ENCODE peak calls at places on chromosomes 6 and 20, in four cellular contexts. One of them, this sample, is unnamed.
A peak's percentile ranks its signal among the peaks of the same experiment; 100 is the strongest.

GRCh38 chr20:3283222-3283820 is 44.3 kb upstream of the SLC4A11 start:
- DNase-seq in mesendoderm: no peak
- DNase-seq in IMR-90: no peak
- DNase-seq in H1: no peak
- DNase-seq in this sample: no peak

GRCh38 chr6:2913621-2914317 is 10.7 kb upstream of the SERPINB9 start:
- DNase-seq in mesendoderm: peak; percentile 79
- DNase-seq in H1: no peak
- DNase-seq in IMR-90: no peak
- DNase-seq in this sample: peak; percentile 29

GRCh38 chr20:60921021-60921622 is 330.9 kb upstream of the CDH4 start:
- DNase-seq in IMR-90: peak; percentile 8
- DNase-seq in H1: no peak
- DNase-seq in mesendoderm: peak; percentile 7
- DNase-seq in this sample: peak; percentile 51

GRCh38 chr6:120122401-120122800 is 772.8 kb upstream of the MAN1A1 start:
- DNase-seq in IMR-90: no peak
- DNase-seq in mesendoderm: no peak
- DNase-seq in H1: no peak
- DNase-seq in this sample: no peak

GRCh38 chr20:63315240-63315981 is 22.4 kb downstream of the COL20A1 start:
- DNase-seq in mesendoderm: no peak
- DNase-seq in H1: no peak
- DNase-seq in IMR-90: no peak
- DNase-seq in this sample: no peak

GRCh38 chr6:43150051-43150751 is 20.9 kb upstream of the SRF start:
- DNase-seq in mesendoderm: no peak
- DNase-seq in H1: no peak
- DNase-seq in IMR-90: peak; percentile 16
- DNase-seq in this sample: no peak

GRCh38 chr20:35115606-35116005 is 23.0 kb upstream of the TRPC4AP start:
- DNase-seq in H1: no peak
- DNase-seq in mesendoderm: no peak
- DNase-seq in IMR-90: no peak
- DNase-seq in this sample: no peak

GRCh38 chr20:13816757-13817156 is 31.9 kb downstream of the NDUFAF5 start:
- DNase-seq in IMR-90: no peak
- DNase-seq in mesendoderm: no peak
- DNase-seq in H1: no peak
- DNase-seq in this sample: no peak

GRCh38 chr6:68711386-68712000 is 76.4 kb downstream of the ADGRB3 start:
- DNase-seq in mesendoderm: no peak
- DNase-seq in H1: no peak
- DNase-seq in IMR-90: no peak
- DNase-seq in this sample: no peak

GRCh38 chr6:163352966-163353365 is 61.6 kb upstream of the QKI start:
- DNase-seq in mesendoderm: no peak
- DNase-seq in IMR-90: no peak
- DNase-seq in H1: no peak
- DNase-seq in this sample: no peak

GRCh38 chr6:149728499-149729234 is 10.8 kb upstream of the LATS1 start:
- DNase-seq in H1: no peak
- DNase-seq in IMR-90: no peak
- DNase-seq in mesendoderm: peak; percentile 48
- DNase-seq in this sample: no peak

GRCh38 chr6:114140416-114140815 is 169.5 kb upstream of the HDAC2 start:
- DNase-seq in mesendoderm: no peak
- DNase-seq in H1: no peak
- DNase-seq in IMR-90: peak; percentile 13
- DNase-seq in this sample: no peak

GRCh38 chr6:114142256-114142655 is 171.3 kb upstream of the HDAC2 start:
- DNase-seq in IMR-90: no peak
- DNase-seq in H1: no peak
- DNase-seq in mesendoderm: no peak
- DNase-seq in this sample: no peak

DNA sequence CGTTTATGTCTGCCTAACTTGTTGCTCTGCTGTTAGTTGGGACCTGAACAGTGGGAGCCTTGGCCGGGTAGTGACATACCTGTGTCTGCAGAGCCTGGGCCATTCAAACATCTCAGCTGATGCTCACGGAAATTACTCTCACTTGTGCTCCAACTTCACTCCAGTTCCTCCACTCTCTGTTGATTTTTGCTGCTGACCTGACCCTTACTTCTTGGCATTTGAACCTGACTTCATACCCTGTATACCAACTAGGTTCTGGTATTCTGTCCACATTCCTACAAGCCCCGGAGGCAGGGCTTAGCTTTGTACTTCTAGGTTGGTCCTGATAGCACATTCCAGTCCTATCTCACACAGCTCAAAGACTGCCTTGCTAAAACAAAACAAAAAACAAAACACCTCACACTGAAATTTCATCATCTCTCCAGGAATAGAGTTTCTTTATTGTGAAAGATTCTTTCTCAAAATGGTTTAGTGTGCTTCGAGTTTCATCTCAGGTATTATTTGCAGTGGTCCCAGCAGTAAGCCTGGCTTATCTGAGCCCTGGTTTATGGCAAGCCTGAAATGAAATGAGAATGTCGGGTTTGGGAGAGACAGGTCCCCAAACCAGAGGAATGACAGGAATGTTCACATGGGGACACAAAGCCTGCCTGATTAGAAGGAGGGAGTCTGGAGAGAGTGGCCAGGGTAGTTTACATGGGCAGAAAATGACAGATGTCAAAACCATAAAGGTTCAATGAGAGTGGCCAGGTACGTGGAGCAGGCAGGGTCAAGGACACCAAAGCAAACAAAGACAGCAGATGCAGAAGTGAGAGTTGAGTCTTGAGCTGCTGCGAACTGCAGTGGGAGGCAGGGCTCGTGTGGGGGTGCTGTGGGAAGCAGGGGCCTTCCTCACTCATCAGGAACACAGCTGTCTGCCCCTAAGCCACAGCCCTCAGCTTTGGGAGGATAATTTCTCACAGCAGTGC is 174.2 kb upstream of the HDAC2 start:
- DNase-seq in mesendoderm: peak; percentile 97
- DNase-seq in IMR-90: no peak
- DNase-seq in H1: no peak
- DNase-seq in this sample: no peak
- H3K56ac ChIP-seq in mesendoderm: peak overlapping the region; percentile 20
- H3K56ac ChIP-seq in IMR-90: no peak overlapping the region
- H3K56ac ChIP-seq in H1: no peak overlapping the region
- H3K56ac ChIP-seq in this sample: no peak overlapping the region

GRCh38 chr6:21811484-21811883 is 217.9 kb downstream of the SOX4 start:
- DNase-seq in H1: no peak
- DNase-seq in IMR-90: no peak
- DNase-seq in mesendoderm: no peak
- DNase-seq in this sample: no peak
- H3K56ac ChIP-seq in H1: no peak overlapping the region
- H3K56ac ChIP-seq in IMR-90: no peak overlapping the region
- H3K56ac ChIP-seq in mesendoderm: no peak overlapping the region
- H3K56ac ChIP-seq in this sample: no peak overlapping the region

GRCh38 chr20:33020278-33021161 is 10.9 kb upstream of the BPIFB6 start:
- DNase-seq in H1: no peak
- DNase-seq in IMR-90: no peak
- DNase-seq in mesendoderm: no peak
- DNase-seq in this sample: no peak
- H3K56ac ChIP-seq in H1: no peak overlapping the region
- H3K56ac ChIP-seq in IMR-90: no peak overlapping the region
- H3K56ac ChIP-seq in mesendoderm: no peak overlapping the region
- H3K56ac ChIP-seq in this sample: no peak overlapping the region

GRCh38 chr6:127459231-127459641 is at the start of gene KIAA0408:
- DNase-seq in IMR-90: peak; percentile 87
- DNase-seq in H1: no peak
- DNase-seq in mesendoderm: peak; percentile 82
- DNase-seq in this sample: peak; percentile 81
- H3K56ac ChIP-seq in IMR-90: no peak within 1 kb of the TSS
- H3K56ac ChIP-seq in H1: no peak within 1 kb of the TSS
- H3K56ac ChIP-seq in mesendoderm: no peak within 1 kb of the TSS
- H3K56ac ChIP-seq in this sample: no peak within 1 kb of the TSS

GRCh38 chr6:5241242-5241641 is 19.5 kb downstream of the LYRM4 start:
- DNase-seq in mesendoderm: no peak
- DNase-seq in IMR-90: no peak
- DNase-seq in H1: no peak
- DNase-seq in this sample: no peak
- H3K56ac ChIP-seq in mesendoderm: no peak overlapping the region
- H3K56ac ChIP-seq in IMR-90: no peak overlapping the region
- H3K56ac ChIP-seq in H1: no peak overlapping the region
- H3K56ac ChIP-seq in this sample: no peak overlapping the region

GRCh38 chr6:17061097-17061496 is 40.8 kb upstream of the STMND1 start:
- DNase-seq in H1: no peak
- DNase-seq in IMR-90: no peak
- DNase-seq in mesendoderm: peak; percentile 18
- DNase-seq in this sample: no peak

GRCh38 chr6:17058550-17058949 is 43.3 kb upstream of the STMND1 start:
- DNase-seq in H1: no peak
- DNase-seq in IMR-90: no peak
- DNase-seq in mesendoderm: no peak
- DNase-seq in this sample: no peak

GRCh38 chr6:17057322-17057721 is 44.5 kb upstream of the STMND1 start:
- DNase-seq in IMR-90: no peak
- DNase-seq in H1: no peak
- DNase-seq in mesendoderm: no peak
- DNase-seq in this sample: no peak

GRCh38 chr6:17059022-17059421 is 42.8 kb upstream of the STMND1 start:
- DNase-seq in IMR-90: no peak
- DNase-seq in H1: no peak
- DNase-seq in mesendoderm: no peak
- DNase-seq in this sample: no peak

GRCh38 chr6:17059820-17060219 is 42.0 kb upstream of the STMND1 start:
- DNase-seq in mesendoderm: no peak
- DNase-seq in H1: no peak
- DNase-seq in IMR-90: no peak
- DNase-seq in this sample: no peak
- H3K56ac ChIP-seq in mesendoderm: no peak overlapping the region
- H3K56ac ChIP-seq in H1: no peak overlapping the region
- H3K56ac ChIP-seq in IMR-90: no peak overlapping the region
- H3K56ac ChIP-seq in this sample: no peak overlapping the region

GRCh38 chr6:37170273-37171140 is 555 bp downstream of the PIM1 start:
- DNase-seq in mesendoderm: peak; percentile 79
- DNase-seq in H1: no peak
- DNase-seq in IMR-90: peak; percentile 28
- DNase-seq in this sample: peak; percentile 60

GRCh38 chr6:37171141-37171969 is 1.4 kb downstream of the PIM1 start:
- DNase-seq in IMR-90: peak; percentile 51
- DNase-seq in H1: no peak
- DNase-seq in mesendoderm: peak; percentile 42
- DNase-seq in this sample: peak; percentile 47

GRCh38 chr6:37169458-37170272 is at the start of gene PIM1:
- DNase-seq in H1: peak; percentile 92
- DNase-seq in mesendoderm: peak; percentile 99
- DNase-seq in IMR-90: peak; percentile 95
- DNase-seq in this sample: peak; percentile 99

GRCh38 chr6:37168163-37168758 is 1.7 kb upstream of the PIM1 start:
- DNase-seq in IMR-90: no peak
- DNase-seq in H1: no peak
- DNase-seq in mesendoderm: peak; percentile 27
- DNase-seq in this sample: no peak

DNA sequence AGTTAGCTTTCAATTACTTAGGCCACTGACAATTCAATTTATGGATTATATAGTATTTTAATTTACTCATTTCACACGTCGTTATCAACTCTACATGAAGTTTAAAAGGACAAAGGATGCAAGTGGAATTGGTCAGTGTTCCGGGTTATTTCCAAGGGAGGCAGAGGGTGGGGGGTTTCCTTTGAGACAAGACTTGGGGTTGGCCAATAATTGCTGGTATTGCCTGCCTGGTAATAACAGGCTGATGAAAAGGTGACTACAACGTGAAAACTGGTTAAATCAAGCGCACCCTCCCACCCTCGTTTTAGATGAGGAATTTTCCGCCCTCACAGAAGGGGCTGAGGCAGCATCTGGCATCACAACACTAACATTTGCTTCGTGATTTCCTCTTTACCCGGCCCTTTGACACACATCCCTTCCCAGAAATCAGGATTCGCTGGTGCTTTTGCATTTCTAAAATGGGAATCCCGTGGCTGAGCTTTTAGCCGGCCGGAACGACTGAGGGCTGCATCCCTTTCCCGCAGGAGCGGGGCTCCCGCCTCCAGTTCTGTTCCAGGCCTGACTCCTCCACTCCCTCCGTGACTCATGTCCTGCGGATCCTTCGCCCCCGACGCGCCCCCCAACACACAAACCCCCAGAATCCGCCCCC is 1.0 kb upstream of the PIM1 start:
- DNase-seq in mesendoderm: peak; percentile 89
- DNase-seq in IMR-90: no peak
- DNase-seq in H1: no peak
- DNase-seq in this sample: no peak
- H3K56ac ChIP-seq in mesendoderm: peak overlapping the region; percentile 96
- H3K56ac ChIP-seq in IMR-90: peak overlapping the region; percentile 99
- H3K56ac ChIP-seq in H1: peak overlapping the region; percentile 49
- H3K56ac ChIP-seq in this sample: peak overlapping the region; percentile 53

DNA sequence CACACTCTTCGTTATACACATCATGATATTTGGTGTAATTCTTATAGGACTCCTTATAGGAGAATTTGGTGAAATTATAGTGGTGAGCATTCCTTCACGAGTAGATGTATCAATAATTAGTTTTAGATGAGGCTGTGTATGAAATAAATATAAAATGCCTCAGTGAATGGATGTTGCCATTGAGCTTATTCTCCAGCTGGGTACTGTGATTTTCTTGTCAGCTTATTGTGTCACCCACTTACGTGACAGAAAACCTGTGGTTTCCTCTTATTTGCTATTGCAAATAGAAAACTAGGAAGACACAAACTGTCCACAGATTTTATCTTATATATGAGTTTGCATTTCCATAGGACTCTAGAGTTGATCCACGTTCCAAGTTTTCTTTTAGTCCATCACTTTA is 439.9 kb upstream of the RNF217 start:
- DNase-seq in H1: no peak
- DNase-seq in mesendoderm: no peak
- DNase-seq in IMR-90: no peak
- DNase-seq in this sample: no peak
- H3K56ac ChIP-seq in H1: no peak overlapping the region
- H3K56ac ChIP-seq in mesendoderm: no peak overlapping the region
- H3K56ac ChIP-seq in IMR-90: no peak overlapping the region
- H3K56ac ChIP-seq in this sample: no peak overlapping the region